ENCODE peak calls at places on chromosomes 3 and 15, in ten cellular contexts. Q, E, V, B, T, X, G, A, H and W are unnamed samples.

GRCh38 chr3:159796744-159797143 is 191.9 kb upstream of the IL12A start:
- DNase-seq in V (peak), Q (peak), H (no peak), T (no peak), B (peak), G (peak), X (no peak), E (no peak), A (no peak), W (peak)

GRCh38 chr3:36403661-36404060 is 23.4 kb downstream of the STAC start:
- DNase-seq in A (no peak), X (no peak), Q (no peak), G (peak), T (no peak), E (no peak), B (no peak), V (no peak), H (no peak), W (no peak)

GRCh38 chr3:13851997-13852637 is 27.8 kb downstream of the WNT7A start:
- DNase-seq in G (peak), A (no peak), B (no peak), X (no peak), T (no peak), Q (no peak), H (no peak), E (no peak), V (no peak), W (no peak)

GRCh38 chr3:138332472-138333073 is 2.9 kb upstream of the NME9 start:
- DNase-seq in A (no peak), V (peak), B (peak), T (no peak), G (peak), X (peak), E (no peak), Q (peak), H (peak), W (peak)

GRCh38 chr15:101530224-101530958 is 40.9 kb upstream of the PCSK6 start:
- DNase-seq in G (no peak), H (peak), V (no peak), A (no peak), E (no peak), Q (no peak), X (no peak), T (no peak), B (no peak), W (no peak)

GRCh38 chr15:93987068-93987467 is 244.3 kb upstream of the MCTP2 start:
- DNase-seq in H (no peak), X (no peak), T (no peak), E (peak), V (no peak), G (no peak), B (no peak), Q (no peak), A (no peak), W (no peak)

GRCh38 chr3:21542656-21543379 is 208.2 kb downstream of the ZNF385D start:
- DNase-seq in Q (no peak), T (no peak), G (no peak), B (no peak), H (no peak), E (no peak), X (no peak), A (no peak), V (no peak), W (no peak)

GRCh38 chr3:188124184-188124583 is 29.8 kb upstream of the LPP start:
- DNase-seq in H (no peak), B (no peak), A (no peak), G (peak), E (no peak), Q (no peak), X (no peak), V (no peak), T (no peak), W (no peak)

GRCh38 chr3:97138914-97139541 is 324.6 kb downstream of the EPHA6 start:
- DNase-seq in B (no peak), A (no peak), H (no peak), G (peak), X (no peak), E (no peak), Q (no peak), V (no peak), T (no peak), W (no peak)

GRCh38 chr3:48558446-48559134 is 2.0 kb upstream of the PFKFB4 start:
- DNase-seq in X (no peak), A (no peak), Q (no peak), B (no peak), G (peak), H (no peak), T (no peak), E (no peak), V (no peak), W (no peak)

DNA sequence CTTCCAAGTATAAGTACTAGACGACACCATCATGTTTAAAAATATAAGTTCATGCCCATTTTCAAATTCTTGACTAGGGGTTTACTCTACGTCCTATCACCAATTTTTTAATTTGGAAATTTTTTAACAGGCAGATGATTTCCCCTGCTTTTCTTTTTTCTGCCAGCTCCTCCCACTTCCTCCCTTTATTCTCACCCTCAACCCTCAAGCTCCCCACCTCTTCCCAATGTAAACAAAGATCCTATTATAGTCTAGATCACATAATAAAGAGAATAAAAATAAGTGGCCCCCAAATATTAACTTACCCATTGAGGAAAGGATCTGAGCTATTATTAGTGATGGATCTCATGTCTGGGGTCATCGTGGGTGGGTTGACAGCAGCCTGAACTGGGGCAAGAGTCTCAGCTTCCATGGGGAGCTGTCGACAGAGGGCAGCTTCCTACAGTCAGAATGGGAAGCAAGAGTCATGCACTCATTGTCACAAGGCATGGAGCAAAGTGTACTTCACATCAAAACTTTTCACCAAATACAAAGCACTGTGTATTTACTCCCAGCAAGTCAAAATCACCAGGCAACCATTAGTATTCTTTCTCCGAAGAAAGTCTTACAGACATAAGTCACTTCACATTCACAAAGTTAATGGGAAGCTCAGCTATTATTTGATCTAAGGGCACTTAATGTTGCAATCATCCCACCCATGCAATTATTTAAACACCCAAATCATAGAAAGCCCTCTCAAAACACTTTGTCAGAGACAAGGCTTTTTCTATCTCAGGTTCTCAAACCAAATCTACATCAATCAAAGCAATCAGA is 53.2 kb downstream of the TM4SF4 start:
- DNase-seq in X (peak), B (peak), E (no peak), A (no peak), G (peak), Q (peak), H (no peak), V (no peak), T (no peak), W (no peak)
- TF ChIP-seq CTCF in X (peak), B (no peak), E (no peak), A (peak), G (peak), Q (peak), H (peak), V (peak), T (no peak), W (peak)

DNA sequence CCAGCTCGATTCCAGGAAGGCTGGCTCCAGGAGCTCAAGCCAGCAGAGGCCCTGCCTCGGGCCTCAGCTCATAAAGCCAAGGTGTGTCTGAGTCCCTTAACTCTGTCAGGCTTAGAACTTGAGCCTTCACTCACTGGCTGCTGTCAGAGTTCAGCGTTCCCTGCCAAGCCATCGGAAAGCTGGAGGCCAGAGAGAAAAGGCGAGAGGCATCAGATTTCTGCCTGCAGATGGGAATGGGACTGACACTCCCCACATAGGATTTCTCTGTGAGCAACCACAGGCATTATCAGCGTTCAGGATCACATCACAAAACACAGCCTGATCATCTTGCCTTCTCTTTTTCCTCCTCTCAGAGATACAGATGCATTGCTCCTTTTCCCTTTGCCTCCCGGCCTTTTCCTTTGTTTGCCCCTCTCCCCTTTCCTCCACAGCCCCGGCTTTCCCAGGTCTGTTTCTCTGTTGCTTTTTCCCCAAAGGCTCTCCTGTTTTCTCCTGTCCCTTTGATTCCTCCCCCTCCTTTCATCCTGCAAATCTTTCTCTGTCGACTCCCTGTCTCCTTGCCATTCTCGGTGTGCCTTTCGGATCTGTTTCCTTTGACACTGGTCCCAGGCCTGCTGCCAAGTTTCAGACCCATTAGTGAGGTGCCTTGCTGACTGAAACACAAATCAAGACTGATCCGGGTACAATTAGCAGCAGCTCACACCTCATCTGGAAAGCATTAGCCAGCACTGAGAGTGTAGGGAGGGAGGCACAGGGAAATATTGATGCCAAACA is 44.5 kb upstream of the BOC start:
- DNase-seq in H (peak), X (peak), Q (peak), E (no peak), G (peak), B (no peak), V (no peak), A (peak), T (peak), W (peak)
- TF ChIP-seq CTCF in H (no peak), X (no peak), Q (no peak), E (no peak), G (no peak), B (no peak), V (no peak), A (no peak), T (no peak), W (no peak)

GRCh38 chr15:72379856-72380255 is 4.0 kb upstream of the HEXA start:
- DNase-seq in E (no peak), A (no peak), X (no peak), B (peak), V (no peak), G (no peak), H (no peak), Q (no peak), T (no peak), W (no peak)
- TF ChIP-seq CTCF in E (no peak), A (no peak), X (no peak), B (no peak), V (no peak), G (no peak), H (no peak), Q (no peak), T (no peak), W (no peak)

GRCh38 chr3:42519568-42519962 is 17.1 kb downstream of the VIPR1 start:
- DNase-seq in H (no peak), V (no peak), B (no peak), G (peak), E (no peak), A (no peak), Q (no peak), X (no peak), T (no peak), W (no peak)
- TF ChIP-seq CTCF in H (no peak), V (no peak), B (no peak), G (no peak), E (no peak), A (no peak), Q (no peak), X (no peak), T (no peak), W (no peak)

GRCh38 chr15:70093481-70094309 is 4.0 kb downstream of the TLE3 start:
- DNase-seq in T (no peak), V (no peak), Q (peak), H (no peak), A (no peak), E (no peak), B (peak), G (peak), X (no peak), W (no peak)

GRCh38 chr15:70096215-70096974 is 1.3 kb downstream of the TLE3 start:
- DNase-seq in A (no peak), G (peak), B (peak), T (peak), Q (peak), X (peak), H (no peak), V (peak), E (peak), W (no peak)

GRCh38 chr15:70096975-70097336 is 761 bp downstream of the TLE3 start:
- DNase-seq in E (no peak), T (no peak), Q (peak), H (no peak), X (peak), G (no peak), V (no peak), A (no peak), B (no peak), W (no peak)

GRCh38 chr15:70094690-70095311 is 2.9 kb downstream of the TLE3 start:
- DNase-seq in B (peak), T (no peak), E (no peak), H (no peak), V (no peak), X (peak), A (no peak), Q (peak), G (no peak), W (no peak)

DNA sequence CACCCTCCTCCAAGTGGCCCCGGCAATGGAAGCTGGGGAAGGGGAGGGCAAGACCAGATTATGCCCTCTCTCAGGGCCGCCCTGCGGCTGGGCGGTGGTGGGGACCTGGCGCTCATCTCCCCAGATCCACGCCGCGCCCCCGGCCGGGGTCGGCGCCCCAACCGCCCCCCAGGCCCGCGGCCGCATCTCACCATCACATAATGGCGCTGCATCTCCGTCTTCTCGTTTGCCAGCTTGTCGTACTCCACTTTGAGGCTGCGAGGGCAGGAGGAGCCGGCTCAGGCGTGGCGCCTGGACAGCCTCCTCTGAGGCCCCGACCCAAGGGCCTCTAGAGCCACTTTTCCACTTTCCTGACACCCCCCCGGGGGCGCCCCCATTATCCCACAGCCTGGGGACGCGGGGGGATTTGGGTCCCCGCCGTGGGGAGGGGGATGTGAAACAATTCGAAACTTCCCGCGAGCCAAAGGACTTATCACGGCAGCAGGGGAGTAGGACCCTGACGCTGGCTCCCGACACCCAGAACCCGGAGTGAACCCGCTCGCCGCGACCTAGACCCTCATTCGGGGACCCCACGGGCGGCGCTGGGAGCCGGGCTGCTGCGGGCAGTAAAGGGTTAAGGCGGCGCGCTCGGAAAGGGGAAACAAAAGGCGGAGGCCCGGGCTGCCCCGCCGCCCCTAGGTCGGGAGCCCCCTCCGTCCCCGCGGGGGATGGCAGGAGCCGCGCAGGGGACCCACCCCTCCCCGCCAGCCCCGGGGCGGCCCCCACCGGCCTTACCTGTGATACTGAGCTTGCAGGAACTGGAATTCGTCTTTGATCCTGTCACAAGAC is 2.1 kb downstream of the TLE3 start:
- DNase-seq in E (peak), X (peak), V (no peak), B (peak), Q (no peak), H (no peak), A (no peak), G (peak), T (peak), W (no peak)
- TF ChIP-seq CTCF in E (no peak), X (no peak), V (no peak), B (no peak), Q (no peak), H (no peak), A (no peak), G (no peak), T (peak), W (no peak)

DNA sequence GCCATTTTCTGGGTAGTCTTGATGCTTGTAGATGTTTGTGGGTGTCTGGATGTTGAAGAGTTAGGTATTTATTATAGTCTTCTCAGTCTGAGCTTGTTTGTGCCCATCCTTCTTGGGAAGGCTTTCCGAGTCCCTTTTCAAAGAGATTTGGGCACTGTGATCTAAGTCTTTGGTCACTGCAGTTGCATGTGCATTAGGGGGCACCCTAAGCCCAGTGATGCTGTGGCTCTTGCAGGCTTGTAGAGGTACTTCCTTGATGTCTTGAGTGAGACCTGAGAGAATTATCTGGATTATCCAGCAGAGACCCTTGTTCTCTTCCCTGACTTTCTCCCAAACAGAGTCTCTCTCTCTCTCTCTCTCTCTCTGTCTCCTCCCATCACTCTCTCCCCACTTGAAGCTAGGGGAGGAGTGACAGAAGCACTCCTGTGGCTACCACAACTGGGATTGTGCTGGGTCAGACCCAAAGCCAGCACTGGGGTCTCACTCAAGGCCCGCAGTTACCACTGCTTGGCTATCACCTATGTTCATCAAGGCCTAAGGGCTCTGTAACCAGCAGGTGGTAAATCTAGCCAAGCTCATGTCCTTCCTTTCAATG is 68.5 kb downstream of the TMCO5A start:
- DNase-seq in Q (peak), E (no peak), T (peak), B (peak), G (peak), X (peak), A (peak), H (no peak), V (peak), W (peak)
- TF ChIP-seq CTCF in Q (peak), E (no peak), T (peak), B (peak), G (peak), X (peak), A (peak), H (peak), V (peak), W (peak)

GRCh38 chr3:189808246-189809007 is 177.2 kb downstream of the TP63 start:
- DNase-seq in V (no peak), Q (no peak), T (no peak), X (no peak), E (no peak), H (no peak), B (no peak), A (no peak), G (no peak), W (no peak)

GRCh38 chr3:189809583-189809982 is 178.4 kb downstream of the TP63 start:
- DNase-seq in E (no peak), G (no peak), A (no peak), H (no peak), X (no peak), B (no peak), V (no peak), T (no peak), Q (no peak), W (no peak)

GRCh38 chr3:189813652-189814245 is 182.6 kb downstream of the TP63 start:
- DNase-seq in A (no peak), Q (no peak), V (no peak), T (peak), B (no peak), E (no peak), H (no peak), X (no peak), G (no peak), W (no peak)
- TF ChIP-seq CTCF in A (no peak), Q (no peak), V (no peak), T (no peak), B (no peak), E (no peak), H (no peak), X (no peak), G (no peak), W (no peak)

GRCh38 chr3:181103605-181104004 is 114.1 kb upstream of the DNAJC19 start:
- DNase-seq in G (peak), X (peak), Q (no peak), A (no peak), H (no peak), B (no peak), T (peak), V (no peak), E (no peak), W (no peak)
- TF ChIP-seq CTCF in G (peak), X (no peak), Q (no peak), A (no peak), H (no peak), B (peak), T (peak), V (peak), E (no peak), W (peak)

GRCh38 chr15:92693922-92694331 is 38.4 kb upstream of the FAM174B start:
- DNase-seq in X (peak), A (no peak), T (peak), Q (peak), E (no peak), B (peak), H (peak), G (no peak), V (peak), W (no peak)
- TF ChIP-seq CTCF in X (peak), A (peak), T (no peak), Q (peak), E (no peak), B (peak), H (no peak), G (peak), V (peak), W (peak)